ENCODE peak calls at places on chromosome 13, in five cellular contexts. One of them, this sample, is unnamed.

GRCh38 chr13:68509734-68510621 is 1279.8 kb upstream of the PCDH9 start:
- DNase-seq in type B pancreatic cell: no peak
- DNase-seq in NCI-H1417 treated with DMSO at 0.1 percent for 48 hours: no peak
- DNase-seq in stimulated activated CD4-positive, alpha-beta T cell treated with anti-CD3 and anti-CD28 coated beads, Interleukin-4, amount 100 ng/mL, for 24 hours: no peak
- DNase-seq in substantia nigra: no peak
- DNase-seq in this sample: no peak

GRCh38 chr13:38849316-38849715 is 141.3 kb downstream of the STOML3 start:
- DNase-seq in type B pancreatic cell: no peak
- DNase-seq in NCI-H1417 treated with DMSO at 0.1 percent for 48 hours: no peak
- DNase-seq in stimulated activated CD4-positive, alpha-beta T cell treated with anti-CD3 and anti-CD28 coated beads, Interleukin-4, amount 100 ng/mL, for 24 hours: no peak
- DNase-seq in substantia nigra: no peak
- DNase-seq in this sample: no peak

GRCh38 chr13:110661256-110661655 is 44.7 kb downstream of the CARS2 start:
- DNase-seq in type B pancreatic cell: no peak
- DNase-seq in NCI-H1417 treated with DMSO at 0.1 percent for 48 hours: no peak
- DNase-seq in stimulated activated CD4-positive, alpha-beta T cell treated with anti-CD3 and anti-CD28 coated beads, Interleukin-4, amount 100 ng/mL, for 24 hours: no peak
- DNase-seq in substantia nigra: no peak
- DNase-seq in this sample: no peak

GRCh38 chr13:73932091-73932490 is 202.1 kb downstream of the KLF12 start:
- DNase-seq in type B pancreatic cell: no peak
- DNase-seq in NCI-H1417 treated with DMSO at 0.1 percent for 48 hours: no peak
- DNase-seq in stimulated activated CD4-positive, alpha-beta T cell treated with anti-CD3 and anti-CD28 coated beads, Interleukin-4, amount 100 ng/mL, for 24 hours: no peak
- DNase-seq in substantia nigra: no peak
- DNase-seq in this sample: no peak

GRCh38 chr13:20160346-20161274 is at the start of gene GJA3:
- DNase-seq in type B pancreatic cell: no peak
- DNase-seq in NCI-H1417 treated with DMSO at 0.1 percent for 48 hours: no peak
- DNase-seq in stimulated activated CD4-positive, alpha-beta T cell treated with anti-CD3 and anti-CD28 coated beads, Interleukin-4, amount 100 ng/mL, for 24 hours: peak; percentile 38
- DNase-seq in substantia nigra: no peak
- DNase-seq in this sample: peak; percentile 26

GRCh38 chr13:75226092-75226491 is 255.9 kb downstream of the TBC1D4 start:
- DNase-seq in type B pancreatic cell: no peak
- DNase-seq in NCI-H1417 treated with DMSO at 0.1 percent for 48 hours: no peak
- DNase-seq in stimulated activated CD4-positive, alpha-beta T cell treated with anti-CD3 and anti-CD28 coated beads, Interleukin-4, amount 100 ng/mL, for 24 hours: no peak
- DNase-seq in substantia nigra: no peak
- DNase-seq in this sample: no peak

GRCh38 chr13:98520674-98521449 is 56.0 kb downstream of the STK24 start:
- DNase-seq in type B pancreatic cell: no peak
- DNase-seq in NCI-H1417 treated with DMSO at 0.1 percent for 48 hours: no peak
- DNase-seq in stimulated activated CD4-positive, alpha-beta T cell treated with anti-CD3 and anti-CD28 coated beads, Interleukin-4, amount 100 ng/mL, for 24 hours: no peak
- DNase-seq in substantia nigra: no peak
- DNase-seq in this sample: no peak

GRCh38 chr13:68995972-68996670 is 1111.5 kb upstream of the ATXN8OS start:
- DNase-seq in type B pancreatic cell: no peak
- DNase-seq in NCI-H1417 treated with DMSO at 0.1 percent for 48 hours: no peak
- DNase-seq in stimulated activated CD4-positive, alpha-beta T cell treated with anti-CD3 and anti-CD28 coated beads, Interleukin-4, amount 100 ng/mL, for 24 hours: no peak
- DNase-seq in substantia nigra: no peak
- DNase-seq in this sample: no peak

GRCh38 chr13:21243045-21243842 is 66.8 kb downstream of the MRPL57 start:
- DNase-seq in type B pancreatic cell: no peak
- DNase-seq in NCI-H1417 treated with DMSO at 0.1 percent for 48 hours: no peak
- DNase-seq in stimulated activated CD4-positive, alpha-beta T cell treated with anti-CD3 and anti-CD28 coated beads, Interleukin-4, amount 100 ng/mL, for 24 hours: no peak
- DNase-seq in substantia nigra: no peak
- DNase-seq in this sample: peak; percentile 5

GRCh38 chr13:27997904-27998522 is 9.5 kb upstream of the URAD start:
- DNase-seq in type B pancreatic cell: no peak
- DNase-seq in NCI-H1417 treated with DMSO at 0.1 percent for 48 hours: no peak
- DNase-seq in stimulated activated CD4-positive, alpha-beta T cell treated with anti-CD3 and anti-CD28 coated beads, Interleukin-4, amount 100 ng/mL, for 24 hours: no peak
- DNase-seq in substantia nigra: no peak
- DNase-seq in this sample: peak; percentile 58

GRCh38 chr13:27446986-27447583 is 3.3 kb downstream of the MTIF3 start:
- DNase-seq in type B pancreatic cell: no peak
- DNase-seq in NCI-H1417 treated with DMSO at 0.1 percent for 48 hours: no peak
- DNase-seq in stimulated activated CD4-positive, alpha-beta T cell treated with anti-CD3 and anti-CD28 coated beads, Interleukin-4, amount 100 ng/mL, for 24 hours: no peak
- DNase-seq in substantia nigra: no peak
- DNase-seq in this sample: no peak

GRCh38 chr13:94548382-94549240 is 47.3 kb downstream of the TGDS start:
- DNase-seq in type B pancreatic cell: peak; percentile 70
- DNase-seq in NCI-H1417 treated with DMSO at 0.1 percent for 48 hours: peak; percentile 42
- DNase-seq in stimulated activated CD4-positive, alpha-beta T cell treated with anti-CD3 and anti-CD28 coated beads, Interleukin-4, amount 100 ng/mL, for 24 hours: no peak
- DNase-seq in substantia nigra: peak; percentile 44
- DNase-seq in this sample: peak; percentile 68

GRCh38 chr13:84187626-84188025 is 305.4 kb upstream of the SLITRK1 start:
- DNase-seq in type B pancreatic cell: no peak
- DNase-seq in NCI-H1417 treated with DMSO at 0.1 percent for 48 hours: no peak
- DNase-seq in stimulated activated CD4-positive, alpha-beta T cell treated with anti-CD3 and anti-CD28 coated beads, Interleukin-4, amount 100 ng/mL, for 24 hours: no peak
- DNase-seq in substantia nigra: no peak
- DNase-seq in this sample: no peak

GRCh38 chr13:27644302-27644701 is 22.6 kb downstream of the POLR1D start:
- DNase-seq in type B pancreatic cell: no peak
- DNase-seq in NCI-H1417 treated with DMSO at 0.1 percent for 48 hours: no peak
- DNase-seq in stimulated activated CD4-positive, alpha-beta T cell treated with anti-CD3 and anti-CD28 coated beads, Interleukin-4, amount 100 ng/mL, for 24 hours: no peak
- DNase-seq in substantia nigra: no peak
- DNase-seq in this sample: peak; percentile 32

GRCh38 chr13:83943530-83944279 is 61.4 kb upstream of the SLITRK1 start:
- DNase-seq in type B pancreatic cell: no peak
- DNase-seq in NCI-H1417 treated with DMSO at 0.1 percent for 48 hours: no peak
- DNase-seq in stimulated activated CD4-positive, alpha-beta T cell treated with anti-CD3 and anti-CD28 coated beads, Interleukin-4, amount 100 ng/mL, for 24 hours: no peak
- DNase-seq in substantia nigra: peak; percentile 2
- DNase-seq in this sample: no peak

GRCh38 chr13:44237276-44237767 is 136.3 kb upstream of the SERP2 start:
- DNase-seq in type B pancreatic cell: no peak
- DNase-seq in NCI-H1417 treated with DMSO at 0.1 percent for 48 hours: no peak
- DNase-seq in stimulated activated CD4-positive, alpha-beta T cell treated with anti-CD3 and anti-CD28 coated beads, Interleukin-4, amount 100 ng/mL, for 24 hours: peak; percentile 12
- DNase-seq in substantia nigra: peak; percentile 47
- DNase-seq in this sample: no peak

GRCh38 chr13:21668665-21669599 is 1.9 kb upstream of the FGF9 start:
- DNase-seq in type B pancreatic cell: no peak
- DNase-seq in NCI-H1417 treated with DMSO at 0.1 percent for 48 hours: no peak
- DNase-seq in stimulated activated CD4-positive, alpha-beta T cell treated with anti-CD3 and anti-CD28 coated beads, Interleukin-4, amount 100 ng/mL, for 24 hours: peak; percentile 32
- DNase-seq in substantia nigra: no peak
- DNase-seq in this sample: peak; percentile 34

GRCh38 chr13:99119686-99120085 is 81.0 kb upstream of the UBAC2 start:
- DNase-seq in type B pancreatic cell: no peak
- DNase-seq in NCI-H1417 treated with DMSO at 0.1 percent for 48 hours: no peak
- DNase-seq in stimulated activated CD4-positive, alpha-beta T cell treated with anti-CD3 and anti-CD28 coated beads, Interleukin-4, amount 100 ng/mL, for 24 hours: peak; percentile 68
- DNase-seq in substantia nigra: no peak
- DNase-seq in this sample: no peak

This sample was measured in erythroblast.